ENCODE peak calls at places on chromosomes 3 and 15, in seven cellular contexts. V, Y, D, S, J, H and O are unnamed samples.

GRCh38 chr3:73625124-73625665 is 454 bp upstream of the PDZRN3 start:
- DNase-seq in V (no peak), S (peak; percentile 66), H (peak; percentile 65), J (peak; percentile 58), Y (peak; percentile 27), D (no peak), O (no peak)

GRCh38 chr15:72042865-72043264 is 75.1 kb downstream of the MYO9A start:
- DNase-seq in D (no peak), J (no peak), Y (no peak), S (no peak), H (no peak), V (no peak), O (no peak)

GRCh38 chr3:64174328-64174727 is 50.9 kb downstream of the PRICKLE2 start:
- DNase-seq in S (no peak), J (no peak), Y (no peak), H (no peak), V (no peak), D (no peak), O (peak; percentile 80)

GRCh38 chr3:23495507-23495906 is 292.4 kb downstream of the UBE2E2 start:
- DNase-seq in H (no peak), Y (peak; percentile 51), J (no peak), S (peak; percentile 60), D (no peak), V (no peak), O (peak; percentile 81)

GRCh38 chr3:140572334-140572733 is 105.5 kb upstream of the TRIM42 start:
- DNase-seq in D (no peak), H (no peak), J (no peak), V (no peak), S (no peak), Y (no peak), O (no peak)

GRCh38 chr3:2098398-2099027 is at the start of gene CNTN4:
- DNase-seq in Y (no peak), V (peak; percentile 84), S (no peak), H (peak; percentile 32), J (peak; percentile 82), D (no peak), O (no peak)

GRCh38 chr3:122679085-122679466 is 1.6 kb upstream of the PARP14 start:
- DNase-seq in V (peak; percentile 83), S (peak; percentile 81), Y (peak; percentile 47), D (peak; percentile 72), J (peak; percentile 78), H (peak; percentile 86), O (peak; percentile 67)

GRCh38 chr15:92707880-92708551 is 52.4 kb upstream of the FAM174B start:
- DNase-seq in V (no peak), S (no peak), J (no peak), D (no peak), Y (no peak), H (no peak), O (no peak)

GRCh38 chr3:57855281-57855680 is 99.2 kb downstream of the SLMAP start:
- DNase-seq in Y (peak; percentile 62), S (peak; percentile 61), H (no peak), V (no peak), D (no peak), J (no peak), O (peak; percentile 42)

GRCh38 chr15:46461416-46461815 is 826.6 kb downstream of the SQOR start:
- DNase-seq in V (no peak), H (no peak), J (no peak), S (no peak), D (no peak), Y (no peak), O (no peak)

GRCh38 chr3:135966349-135966695 is 794 bp downstream of the PPP2R3A start:
- DNase-seq in V (no peak), H (no peak), Y (no peak), S (peak; percentile 31), D (no peak), J (peak; percentile 77), O (peak; percentile 5)

GRCh38 chr15:66907826-66908502 is 157.4 kb upstream of the SMAD3 start:
- DNase-seq in J (no peak), H (peak; percentile 49), S (no peak), V (peak; percentile 80), Y (no peak), D (no peak), O (no peak)

GRCh38 chr15:60004019-60004845 is at the start of gene FOXB1:
- DNase-seq in V (no peak), S (no peak), H (no peak), J (no peak), Y (no peak), D (no peak), O (no peak)

GRCh38 chr15:67085818-67086649 is 20.6 kb downstream of the SMAD3 start:
- DNase-seq in D (no peak), H (no peak), J (no peak), S (peak; percentile 98), Y (peak; percentile 96), V (no peak), O (peak; percentile 47)

GRCh38 chr3:192889694-192890093 is 28.0 kb downstream of the MB21D2 start:
- DNase-seq in D (no peak), S (no peak), J (no peak), Y (peak; percentile 36), H (no peak), V (no peak), O (no peak)

GRCh38 chr3:89139901-89140300 is 32.5 kb downstream of the EPHA3 start:
- DNase-seq in Y (no peak), J (no peak), S (no peak), V (no peak), H (no peak), D (no peak), O (no peak)

GRCh38 chr3:116930786-116931185 is 221.2 kb downstream of the TUSC7 start:
- DNase-seq in V (no peak), Y (peak; percentile 3), S (peak; percentile 25), J (no peak), H (no peak), D (no peak), O (peak; percentile 61)

GRCh38 chr15:28945626-28946215 is 59.9 kb downstream of the APBA2 start:
- DNase-seq in Y (peak; percentile 27), J (no peak), V (peak; percentile 16), S (no peak), D (no peak), H (no peak), O (no peak)

GRCh38 chr3:142680710-142681109 is 43.1 kb upstream of the TRPC1 start:
- DNase-seq in Y (no peak), S (no peak), V (no peak), D (no peak), J (no peak), H (no peak), O (peak; percentile 29)
- H3K4me3 ChIP-seq in Y (no peak overlapping the region), S (no peak overlapping the region), V (no peak overlapping the region), D (no peak overlapping the region), J (no peak overlapping the region), H (no peak overlapping the region), O (no peak overlapping the region)

GRCh38 chr15:40567111-40567510 is 2.0 kb upstream of the RPUSD2 start:
- DNase-seq in D (peak; percentile 29), J (no peak), Y (no peak), H (no peak), S (no peak), V (no peak), O (peak; percentile 21)

GRCh38 chr15:40569139-40569953 is at the start of gene RPUSD2:
- DNase-seq in V (peak; percentile 95), J (peak; percentile 94), D (peak; percentile 84), H (peak; percentile 96), Y (peak; percentile 83), S (peak; percentile 89), O (peak; percentile 79)

GRCh38 chr15:40562691-40563090 is 2.2 kb downstream of the CCDC32 start:
- DNase-seq in D (no peak), V (no peak), S (no peak), Y (peak; percentile 15), H (no peak), J (no peak), O (no peak)

GRCh38 chr15:40564591-40565332 is at the start of gene CCDC32:
- DNase-seq in D (peak; percentile 97), H (peak; percentile 99), Y (peak; percentile 98), S (peak; percentile 98), J (peak; percentile 88), V (peak; percentile 100), O (peak; percentile 98)

GRCh38 chr15:40565333-40566238 is 744 bp upstream of the CCDC32 start:
- DNase-seq in D (no peak), V (no peak), S (no peak), J (no peak), H (no peak), Y (no peak), O (no peak)
- H3K4me3 ChIP-seq in D (peak overlapping the region; percentile 87), V (peak overlapping the region; percentile 88), S (peak overlapping the region; percentile 97), J (peak overlapping the region; percentile 69), H (peak overlapping the region; percentile 58), Y (peak overlapping the region; percentile 85), O (peak overlapping the region; percentile 92)

DNA sequence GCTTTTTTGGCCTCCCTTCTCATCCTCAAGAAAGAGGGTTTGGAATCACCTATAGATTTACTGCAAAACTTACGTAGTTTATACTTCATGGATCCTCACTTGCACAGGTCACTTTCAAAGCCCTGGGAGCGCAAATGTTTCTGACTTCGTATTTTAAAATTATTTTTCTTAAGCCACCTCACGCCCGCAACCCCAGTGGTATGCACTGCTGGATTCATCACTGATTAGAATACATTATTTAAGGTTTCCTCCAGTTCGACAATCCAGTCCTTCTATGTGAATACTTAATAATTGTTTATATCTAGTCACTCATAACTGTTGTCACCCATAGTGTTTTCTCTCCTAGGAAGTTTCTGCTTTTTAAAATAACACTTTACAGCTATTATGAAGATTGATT is 339.9 kb downstream of the CHL1 start:
- DNase-seq in H (no peak), V (no peak), Y (no peak), D (no peak), J (no peak), S (no peak), O (no peak)
- H3K4me3 ChIP-seq in H (peak overlapping the region; percentile 11), V (peak overlapping the region; percentile 67), Y (peak overlapping the region; percentile 42), D (no peak overlapping the region), J (peak overlapping the region; percentile 34), S (peak overlapping the region; percentile 34), O (peak overlapping the region; percentile 38)

DNA sequence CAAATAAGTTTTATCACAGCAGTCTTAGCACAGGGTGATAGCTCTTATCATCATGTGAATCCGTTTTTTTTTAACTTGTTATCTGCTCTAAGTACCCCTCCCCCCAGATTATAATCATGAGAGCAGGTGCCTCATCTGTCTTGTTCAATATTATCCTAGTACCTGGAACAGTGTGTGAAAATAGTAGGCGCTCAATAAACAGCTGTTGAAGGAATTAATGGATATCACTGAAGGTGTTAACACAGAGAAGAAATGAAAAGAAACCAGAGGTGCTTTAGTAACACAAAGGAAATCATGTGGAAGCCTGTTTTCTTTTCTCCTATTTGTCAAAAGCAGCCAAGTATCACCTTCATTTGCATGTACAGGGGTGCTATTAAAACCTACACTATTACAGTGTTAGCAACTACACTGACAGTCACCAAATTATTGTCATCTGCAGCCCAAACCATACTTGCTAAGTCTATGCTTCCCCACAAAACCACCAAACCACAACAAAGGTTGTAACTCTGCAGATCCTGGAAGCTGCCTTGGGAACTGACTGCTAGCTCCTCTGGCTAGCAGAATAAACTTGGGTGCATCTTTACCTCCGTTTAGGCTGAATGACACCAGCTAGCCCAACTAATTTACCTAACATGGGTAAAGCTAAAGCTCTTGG is 2.9 kb downstream of the XPC start:
- DNase-seq in H (no peak), Y (peak; percentile 60), J (no peak), V (no peak), D (no peak), S (peak; percentile 29), O (no peak)
- H3K4me3 ChIP-seq in H (no peak overlapping the region), Y (no peak overlapping the region), J (no peak overlapping the region), V (no peak overlapping the region), D (no peak overlapping the region), S (no peak overlapping the region), O (no peak overlapping the region)

DNA sequence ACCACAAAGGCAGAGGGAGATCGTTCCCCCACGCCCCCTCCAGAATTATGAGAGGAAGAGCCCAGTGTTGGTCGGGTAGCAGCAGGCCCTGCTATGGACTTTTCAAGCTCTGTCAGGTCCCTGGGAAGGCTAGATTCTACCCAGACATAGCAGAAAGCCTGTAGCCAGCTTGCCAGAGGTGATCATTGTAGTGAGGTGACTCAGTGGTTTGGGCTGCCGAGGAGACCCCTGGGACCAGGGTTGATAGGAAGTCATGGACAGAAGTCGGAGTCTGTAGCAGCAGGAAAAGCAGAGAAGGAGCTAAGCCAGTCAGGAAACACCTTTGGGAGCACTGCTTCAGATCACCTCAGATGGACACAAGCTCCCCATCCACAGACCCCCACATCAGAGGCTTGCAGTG is 67.7 kb downstream of the CCNL1 start:
- DNase-seq in S (no peak), J (no peak), H (no peak), V (no peak), D (no peak), Y (no peak), O (no peak)
- H3K4me3 ChIP-seq in S (no peak overlapping the region), J (no peak overlapping the region), H (no peak overlapping the region), V (no peak overlapping the region), D (no peak overlapping the region), Y (no peak overlapping the region), O (no peak overlapping the region)